ENCODE peak calls at places on chromosome 16, in seven cellular contexts. One of them, this sample, is unnamed.
A peak's percentile ranks its signal among the peaks of the same experiment; 100 is the strongest.

GRCh38 chr16:10121496-10121895 is 60.7 kb downstream of the GRIN2A start:
- DNase-seq in activated T-helper 1 cell treated with Interleukin-2 at 50 U/mL for 16 hours: no peak
- DNase-seq in uterus: no peak
- DNase-seq in neural progenitor cell: no peak
- DNase-seq in NCI-H460: no peak
- DNase-seq in AG10803: peak; percentile 72
- DNase-seq in heart right ventricle: no peak
- DNase-seq in this sample: no peak

GRCh38 chr16:10419701-10420100 is 33.8 kb downstream of the ATF7IP2 start:
- DNase-seq in activated T-helper 1 cell treated with Interleukin-2 at 50 U/mL for 16 hours: no peak
- DNase-seq in uterus: no peak
- DNase-seq in neural progenitor cell: no peak
- DNase-seq in NCI-H460: no peak
- DNase-seq in AG10803: no peak
- DNase-seq in heart right ventricle: no peak
- DNase-seq in this sample: no peak

GRCh38 chr16:78503501-78504110 is 404.2 kb downstream of the WWOX start:
- DNase-seq in activated T-helper 1 cell treated with Interleukin-2 at 50 U/mL for 16 hours: no peak
- DNase-seq in uterus: peak; percentile 54
- DNase-seq in neural progenitor cell: peak; percentile 81
- DNase-seq in NCI-H460: peak; percentile 4
- DNase-seq in AG10803: peak; percentile 57
- DNase-seq in heart right ventricle: peak; percentile 79
- DNase-seq in this sample: peak; percentile 25

GRCh38 chr16:30948087-30948955 is 547 bp upstream of the ORAI3 start:
- DNase-seq in activated T-helper 1 cell treated with Interleukin-2 at 50 U/mL for 16 hours: no peak
- DNase-seq in uterus: peak; percentile 94
- DNase-seq in neural progenitor cell: peak; percentile 100
- DNase-seq in NCI-H460: peak; percentile 85
- DNase-seq in AG10803: peak; percentile 96
- DNase-seq in heart right ventricle: peak; percentile 92
- DNase-seq in this sample: peak; percentile 91

GRCh38 chr16:82507271-82507670 is 119.5 kb upstream of the CDH13 start:
- DNase-seq in activated T-helper 1 cell treated with Interleukin-2 at 50 U/mL for 16 hours: no peak
- DNase-seq in uterus: no peak
- DNase-seq in neural progenitor cell: no peak
- DNase-seq in NCI-H460: no peak
- DNase-seq in AG10803: no peak
- DNase-seq in heart right ventricle: no peak
- DNase-seq in this sample: no peak

GRCh38 chr16:57184890-57185445 is 871 bp downstream of the PSME3IP1 start:
- DNase-seq in activated T-helper 1 cell treated with Interleukin-2 at 50 U/mL for 16 hours: no peak
- DNase-seq in uterus: no peak
- DNase-seq in neural progenitor cell: peak; percentile 14
- DNase-seq in NCI-H460: no peak
- DNase-seq in AG10803: no peak
- DNase-seq in heart right ventricle: no peak
- DNase-seq in this sample: no peak

GRCh38 chr16:79013004-79013403 is 587.5 kb downstream of the MAF start:
- DNase-seq in activated T-helper 1 cell treated with Interleukin-2 at 50 U/mL for 16 hours: no peak
- DNase-seq in uterus: no peak
- DNase-seq in neural progenitor cell: no peak
- DNase-seq in NCI-H460: no peak
- DNase-seq in AG10803: no peak
- DNase-seq in heart right ventricle: no peak
- DNase-seq in this sample: no peak

GRCh38 chr16:2022723-2023097 is 3.1 kb downstream of the NPW start:
- DNase-seq in activated T-helper 1 cell treated with Interleukin-2 at 50 U/mL for 16 hours: no peak
- DNase-seq in uterus: peak; percentile 60
- DNase-seq in neural progenitor cell: peak; percentile 74
- DNase-seq in NCI-H460: no peak
- DNase-seq in AG10803: peak; percentile 32
- DNase-seq in heart right ventricle: no peak
- DNase-seq in this sample: no peak

GRCh38 chr16:20904507-20905079 is 4.0 kb downstream of the LYRM1 start:
- DNase-seq in activated T-helper 1 cell treated with Interleukin-2 at 50 U/mL for 16 hours: no peak
- DNase-seq in uterus: no peak
- DNase-seq in neural progenitor cell: no peak
- DNase-seq in NCI-H460: no peak
- DNase-seq in AG10803: peak; percentile 82
- DNase-seq in heart right ventricle: no peak
- DNase-seq in this sample: no peak

GRCh38 chr16:4344659-4345438 is 6.3 kb downstream of the PAM16 start:
- DNase-seq in activated T-helper 1 cell treated with Interleukin-2 at 50 U/mL for 16 hours: no peak
- DNase-seq in uterus: no peak
- DNase-seq in neural progenitor cell: no peak
- DNase-seq in NCI-H460: peak; percentile 46
- DNase-seq in AG10803: no peak
- DNase-seq in heart right ventricle: no peak
- DNase-seq in this sample: no peak

This sample was measured in tibial nerve.